ENCODE peak calls at places on chromosomes 6 and 20, in seven cellular contexts. One of them, this sample, is unnamed.

GRCh38 chr6:34912715-34913464 is 23.8 kb downstream of the ANKS1A start:
- DNase-seq in PC-9: peak; percentile 66
- DNase-seq in CD4-positive, CD25-positive, alpha-beta regulatory T cell: no peak
- DNase-seq in psoas muscle: no peak
- DNase-seq in hepatocyte: no peak
- DNase-seq in ovary: no peak
- DNase-seq in iPS DF 6.9: no peak
- DNase-seq in this sample: no peak

GRCh38 chr6:161618816-161619454 is 345.1 kb upstream of the AGPAT4 start:
- DNase-seq in ovary: no peak
- DNase-seq in CD4-positive, CD25-positive, alpha-beta regulatory T cell: no peak
- DNase-seq in psoas muscle: peak; percentile 21
- DNase-seq in PC-9: no peak
- DNase-seq in iPS DF 6.9: peak; percentile 41
- DNase-seq in hepatocyte: peak; percentile 59
- DNase-seq in this sample: peak; percentile 75

GRCh38 chr6:75416443-75416842 is 77.2 kb downstream of the FILIP1 start:
- DNase-seq in PC-9: no peak
- DNase-seq in ovary: no peak
- DNase-seq in psoas muscle: no peak
- DNase-seq in hepatocyte: no peak
- DNase-seq in CD4-positive, CD25-positive, alpha-beta regulatory T cell: no peak
- DNase-seq in iPS DF 6.9: no peak
- DNase-seq in this sample: no peak

GRCh38 chr6:160974304-160974771 is 17.2 kb upstream of the MAP3K4 start:
- DNase-seq in iPS DF 6.9: no peak
- DNase-seq in CD4-positive, CD25-positive, alpha-beta regulatory T cell: no peak
- DNase-seq in PC-9: no peak
- DNase-seq in hepatocyte: peak; percentile 53
- DNase-seq in ovary: peak; percentile 87
- DNase-seq in psoas muscle: peak; percentile 41
- DNase-seq in this sample: no peak

GRCh38 chr20:48831702-48832422 is 4.1 kb upstream of the PREX1 start:
- DNase-seq in PC-9: peak; percentile 86
- DNase-seq in hepatocyte: peak; percentile 31
- DNase-seq in ovary: peak; percentile 18
- DNase-seq in iPS DF 6.9: no peak
- DNase-seq in psoas muscle: peak; percentile 61
- DNase-seq in CD4-positive, CD25-positive, alpha-beta regulatory T cell: no peak
- DNase-seq in this sample: peak; percentile 23

GRCh38 chr6:94184666-94185464 is 765.5 kb upstream of the EPHA7 start:
- DNase-seq in psoas muscle: no peak
- DNase-seq in iPS DF 6.9: no peak
- DNase-seq in hepatocyte: no peak
- DNase-seq in PC-9: no peak
- DNase-seq in ovary: no peak
- DNase-seq in CD4-positive, CD25-positive, alpha-beta regulatory T cell: no peak
- DNase-seq in this sample: no peak

GRCh38 chr6:113909224-113909856 is 52.2 kb downstream of the MARCKS start:
- DNase-seq in PC-9: peak; percentile 57
- DNase-seq in hepatocyte: peak; percentile 80
- DNase-seq in psoas muscle: no peak
- DNase-seq in iPS DF 6.9: peak; percentile 50
- DNase-seq in ovary: no peak
- DNase-seq in CD4-positive, CD25-positive, alpha-beta regulatory T cell: no peak
- DNase-seq in this sample: no peak

GRCh38 chr6:113458368-113459010 is 398.7 kb upstream of the MARCKS start:
- DNase-seq in psoas muscle: no peak
- DNase-seq in iPS DF 6.9: no peak
- DNase-seq in ovary: no peak
- DNase-seq in hepatocyte: no peak
- DNase-seq in PC-9: no peak
- DNase-seq in CD4-positive, CD25-positive, alpha-beta regulatory T cell: no peak
- DNase-seq in this sample: no peak

GRCh38 chr6:109348246-109348645 is 34.0 kb downstream of the CD164 start:
- DNase-seq in iPS DF 6.9: no peak
- DNase-seq in hepatocyte: no peak
- DNase-seq in PC-9: no peak
- DNase-seq in ovary: no peak
- DNase-seq in CD4-positive, CD25-positive, alpha-beta regulatory T cell: no peak
- DNase-seq in psoas muscle: peak; percentile 21
- DNase-seq in this sample: no peak

GRCh38 chr20:37971561-37972127 is 61.6 kb downstream of the TTI1 start:
- DNase-seq in psoas muscle: no peak
- DNase-seq in PC-9: no peak
- DNase-seq in hepatocyte: no peak
- DNase-seq in ovary: no peak
- DNase-seq in CD4-positive, CD25-positive, alpha-beta regulatory T cell: no peak
- DNase-seq in iPS DF 6.9: no peak
- DNase-seq in this sample: no peak

GRCh38 chr6:24908555-24908954 is 27.2 kb downstream of the RIPOR2 start:
- DNase-seq in CD4-positive, CD25-positive, alpha-beta regulatory T cell: no peak
- DNase-seq in ovary: no peak
- DNase-seq in PC-9: peak; percentile 45
- DNase-seq in iPS DF 6.9: no peak
- DNase-seq in psoas muscle: no peak
- DNase-seq in hepatocyte: no peak
- DNase-seq in this sample: no peak

GRCh38 chr20:49938173-49939163 is 2.3 kb downstream of the RNF114 start:
- DNase-seq in psoas muscle: peak; percentile 60
- DNase-seq in PC-9: no peak
- DNase-seq in iPS DF 6.9: no peak
- DNase-seq in hepatocyte: peak; percentile 56
- DNase-seq in ovary: peak; percentile 53
- DNase-seq in CD4-positive, CD25-positive, alpha-beta regulatory T cell: no peak
- DNase-seq in this sample: peak; percentile 12

GRCh38 chr6:156379946-156380707 is 397.1 kb upstream of the ARID1B start:
- DNase-seq in PC-9: peak; percentile 56
- DNase-seq in psoas muscle: no peak
- DNase-seq in hepatocyte: peak; percentile 57
- DNase-seq in ovary: no peak
- DNase-seq in iPS DF 6.9: no peak
- DNase-seq in CD4-positive, CD25-positive, alpha-beta regulatory T cell: no peak
- DNase-seq in this sample: no peak

GRCh38 chr20:10034717-10035571 is at the start of gene ANKEF1:
- DNase-seq in iPS DF 6.9: peak; percentile 45
- DNase-seq in PC-9: peak; percentile 75
- DNase-seq in hepatocyte: peak; percentile 92
- DNase-seq in psoas muscle: peak; percentile 73
- DNase-seq in ovary: peak; percentile 76
- DNase-seq in CD4-positive, CD25-positive, alpha-beta regulatory T cell: peak; percentile 78
- DNase-seq in this sample: no peak

GRCh38 chr20:44805991-44806729 is 4.2 kb downstream of the RIMS4 start:
- DNase-seq in psoas muscle: peak; percentile 53
- DNase-seq in PC-9: no peak
- DNase-seq in ovary: peak; percentile 79
- DNase-seq in hepatocyte: peak; percentile 72
- DNase-seq in iPS DF 6.9: peak; percentile 57
- DNase-seq in CD4-positive, CD25-positive, alpha-beta regulatory T cell: no peak
- DNase-seq in this sample: peak; percentile 27

GRCh38 chr6:68313911-68314310 is 321.2 kb upstream of the ADGRB3 start:
- DNase-seq in iPS DF 6.9: no peak
- DNase-seq in hepatocyte: no peak
- DNase-seq in psoas muscle: no peak
- DNase-seq in PC-9: no peak
- DNase-seq in CD4-positive, CD25-positive, alpha-beta regulatory T cell: no peak
- DNase-seq in ovary: no peak
- DNase-seq in this sample: no peak

GRCh38 chr6:156816505-156816904 is 39.3 kb downstream of the ARID1B start:
- DNase-seq in ovary: no peak
- DNase-seq in CD4-positive, CD25-positive, alpha-beta regulatory T cell: no peak
- DNase-seq in PC-9: no peak
- DNase-seq in hepatocyte: peak; percentile 46
- DNase-seq in psoas muscle: peak; percentile 35
- DNase-seq in iPS DF 6.9: no peak
- DNase-seq in this sample: no peak

GRCh38 chr20:21099653-21100589 is 6.2 kb downstream of the LINC00237 start:
- DNase-seq in psoas muscle: peak; percentile 30
- DNase-seq in CD4-positive, CD25-positive, alpha-beta regulatory T cell: no peak
- DNase-seq in PC-9: no peak
- DNase-seq in hepatocyte: peak; percentile 19
- DNase-seq in ovary: no peak
- DNase-seq in iPS DF 6.9: no peak
- DNase-seq in this sample: peak; percentile 39

GRCh38 chr6:1015819-1016218 is 296.1 kb upstream of the FOXQ1 start:
- DNase-seq in iPS DF 6.9: no peak
- DNase-seq in ovary: no peak
- DNase-seq in CD4-positive, CD25-positive, alpha-beta regulatory T cell: no peak
- DNase-seq in psoas muscle: no peak
- DNase-seq in hepatocyte: peak; percentile 35
- DNase-seq in PC-9: no peak
- DNase-seq in this sample: no peak

GRCh38 chr6:22087960-22088716 is 208.7 kb downstream of the PRL start:
- DNase-seq in hepatocyte: no peak
- DNase-seq in ovary: no peak
- DNase-seq in psoas muscle: no peak
- DNase-seq in CD4-positive, CD25-positive, alpha-beta regulatory T cell: no peak
- DNase-seq in PC-9: no peak
- DNase-seq in iPS DF 6.9: no peak
- DNase-seq in this sample: no peak

GRCh38 chr20:56454754-56455153 is 13.7 kb upstream of the RTF2 start:
- DNase-seq in ovary: no peak
- DNase-seq in CD4-positive, CD25-positive, alpha-beta regulatory T cell: no peak
- DNase-seq in PC-9: no peak
- DNase-seq in hepatocyte: no peak
- DNase-seq in psoas muscle: no peak
- DNase-seq in iPS DF 6.9: no peak
- DNase-seq in this sample: no peak

GRCh38 chr6:136104556-136104955 is 145.6 kb downstream of the MTFR2 start:
- DNase-seq in CD4-positive, CD25-positive, alpha-beta regulatory T cell: no peak
- DNase-seq in iPS DF 6.9: no peak
- DNase-seq in ovary: no peak
- DNase-seq in hepatocyte: no peak
- DNase-seq in psoas muscle: no peak
- DNase-seq in PC-9: peak; percentile 34
- DNase-seq in this sample: no peak

GRCh38 chr6:136108591-136108990 is 141.5 kb downstream of the MTFR2 start:
- DNase-seq in ovary: no peak
- DNase-seq in iPS DF 6.9: no peak
- DNase-seq in psoas muscle: no peak
- DNase-seq in PC-9: no peak
- DNase-seq in hepatocyte: no peak
- DNase-seq in CD4-positive, CD25-positive, alpha-beta regulatory T cell: no peak
- DNase-seq in this sample: no peak

GRCh38 chr6:136103763-136104311 is 146.3 kb downstream of the MTFR2 start:
- DNase-seq in hepatocyte: peak; percentile 17
- DNase-seq in ovary: peak; percentile 12
- DNase-seq in PC-9: peak; percentile 31
- DNase-seq in CD4-positive, CD25-positive, alpha-beta regulatory T cell: no peak
- DNase-seq in iPS DF 6.9: no peak
- DNase-seq in psoas muscle: peak; percentile 23
- DNase-seq in this sample: no peak

GRCh38 chr6:136103101-136103688 is 146.9 kb downstream of the MTFR2 start:
- DNase-seq in ovary: no peak
- DNase-seq in hepatocyte: no peak
- DNase-seq in psoas muscle: no peak
- DNase-seq in iPS DF 6.9: no peak
- DNase-seq in PC-9: peak; percentile 30
- DNase-seq in CD4-positive, CD25-positive, alpha-beta regulatory T cell: no peak
- DNase-seq in this sample: no peak
- H3K27ac ChIP-seq in ovary: no peak overlapping the region
- H3K27ac ChIP-seq in hepatocyte: peak overlapping the region; percentile 24
- H3K27ac ChIP-seq in psoas muscle: peak overlapping the region; percentile 63
- H3K27ac ChIP-seq in iPS DF 6.9: no peak overlapping the region
- H3K27ac ChIP-seq in PC-9: no peak overlapping the region
- H3K27ac ChIP-seq in CD4-positive, CD25-positive, alpha-beta regulatory T cell: no peak overlapping the region
- H3K27ac ChIP-seq in this sample: no peak overlapping the region

GRCh38 chr20:58667975-58668374 is 16.9 kb downstream of the STX16 start:
- DNase-seq in psoas muscle: no peak
- DNase-seq in PC-9: no peak
- DNase-seq in hepatocyte: no peak
- DNase-seq in CD4-positive, CD25-positive, alpha-beta regulatory T cell: no peak
- DNase-seq in iPS DF 6.9: no peak
- DNase-seq in ovary: no peak
- DNase-seq in this sample: no peak
- H3K27ac ChIP-seq in psoas muscle: no peak overlapping the region
- H3K27ac ChIP-seq in PC-9: no peak overlapping the region
- H3K27ac ChIP-seq in hepatocyte: no peak overlapping the region
- H3K27ac ChIP-seq in CD4-positive, CD25-positive, alpha-beta regulatory T cell: no peak overlapping the region
- H3K27ac ChIP-seq in iPS DF 6.9: no peak overlapping the region
- H3K27ac ChIP-seq in ovary: no peak overlapping the region
- H3K27ac ChIP-seq in this sample: no peak overlapping the region

DNA sequence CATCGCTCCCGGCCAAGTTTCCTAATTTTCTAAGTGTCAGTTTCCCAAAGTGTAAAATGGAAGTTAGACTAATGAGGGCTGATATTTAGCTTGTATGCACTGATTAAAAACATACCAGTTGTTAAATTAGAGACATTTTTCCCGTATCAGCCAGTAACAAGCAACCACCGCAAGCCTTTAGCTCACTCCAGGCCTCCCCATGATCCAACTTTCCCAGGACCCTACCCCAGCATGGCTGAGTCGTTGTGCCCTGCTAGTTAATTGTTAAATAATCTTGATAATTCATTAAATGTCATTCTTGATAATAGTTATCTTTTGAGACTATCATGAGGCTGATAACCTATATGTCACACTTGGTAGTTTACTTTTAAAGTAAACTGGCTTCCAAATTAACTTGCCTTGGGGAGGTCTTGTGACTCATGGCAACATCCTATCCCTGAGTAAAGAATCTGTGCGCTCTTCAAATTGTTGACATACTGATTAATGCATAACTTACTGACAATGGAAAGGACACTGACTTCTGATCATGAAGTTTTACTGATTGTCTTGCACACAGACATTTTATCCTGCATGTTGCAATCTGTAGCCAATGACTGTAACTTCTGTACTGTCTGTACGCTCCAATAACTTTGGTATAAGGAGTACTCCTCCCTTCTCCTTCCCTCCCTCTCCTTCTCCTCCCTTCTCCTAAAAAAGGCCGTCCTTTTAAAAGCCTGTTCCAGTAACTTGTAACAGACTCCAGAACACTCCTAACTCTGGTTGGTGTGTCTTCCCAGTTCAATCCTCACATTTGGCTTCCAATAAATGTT is 6.3 kb upstream of the GTF3C6 start:
- DNase-seq in CD4-positive, CD25-positive, alpha-beta regulatory T cell: no peak
- DNase-seq in psoas muscle: no peak
- DNase-seq in ovary: no peak
- DNase-seq in iPS DF 6.9: no peak
- DNase-seq in PC-9: peak; percentile 77
- DNase-seq in hepatocyte: peak; percentile 53
- DNase-seq in this sample: no peak
- H3K27ac ChIP-seq in CD4-positive, CD25-positive, alpha-beta regulatory T cell: no peak overlapping the region
- H3K27ac ChIP-seq in psoas muscle: no peak overlapping the region
- H3K27ac ChIP-seq in ovary: no peak overlapping the region
- H3K27ac ChIP-seq in iPS DF 6.9: no peak overlapping the region
- H3K27ac ChIP-seq in PC-9: peak overlapping the region; percentile 54
- H3K27ac ChIP-seq in hepatocyte: peak overlapping the region; percentile 83
- H3K27ac ChIP-seq in this sample: no peak overlapping the region

DNA sequence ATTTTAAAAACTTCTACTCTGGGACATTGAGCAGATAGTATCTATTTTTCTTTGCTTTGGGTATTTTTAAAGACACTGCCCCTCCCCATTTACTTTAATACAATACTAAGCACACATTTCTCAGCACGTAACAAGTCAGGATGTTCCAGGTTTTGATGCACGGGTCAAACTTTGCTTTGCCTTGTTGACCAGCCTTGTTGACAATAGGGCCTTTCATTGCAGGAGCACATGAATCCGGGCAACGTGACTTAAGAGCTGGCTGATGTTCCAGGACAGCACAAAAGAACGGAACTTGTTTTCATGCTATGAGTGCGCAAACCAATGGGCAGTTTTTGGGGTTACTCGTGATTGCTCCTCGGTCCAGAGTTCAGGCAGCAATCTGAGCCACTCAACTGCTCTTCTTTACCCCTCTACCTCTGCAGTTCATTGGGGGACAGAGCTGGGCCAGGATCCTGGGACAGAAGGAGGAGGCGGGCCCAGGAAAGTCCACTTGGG is 78.6 kb upstream of the SLC22A16 start:
- DNase-seq in hepatocyte: no peak
- DNase-seq in psoas muscle: no peak
- DNase-seq in PC-9: no peak
- DNase-seq in CD4-positive, CD25-positive, alpha-beta regulatory T cell: no peak
- DNase-seq in iPS DF 6.9: no peak
- DNase-seq in ovary: no peak
- DNase-seq in this sample: peak; percentile 72
- H3K27ac ChIP-seq in hepatocyte: no peak overlapping the region
- H3K27ac ChIP-seq in psoas muscle: no peak overlapping the region
- H3K27ac ChIP-seq in PC-9: no peak overlapping the region
- H3K27ac ChIP-seq in CD4-positive, CD25-positive, alpha-beta regulatory T cell: no peak overlapping the region
- H3K27ac ChIP-seq in iPS DF 6.9: no peak overlapping the region
- H3K27ac ChIP-seq in ovary: no peak overlapping the region
- H3K27ac ChIP-seq in this sample: peak overlapping the region; percentile 100

This sample was measured in substantia nigra.